ENCODE peak calls at places on chromosome X, in ten cellular contexts. H, G, W, J, S, N, B, Q, A and D are unnamed samples.
A peak's percentile ranks its signal among the peaks of the same experiment; 100 is the strongest.

GRCh38 chrX:114626323-114626722 is 42.4 kb downstream of the HTR2C start:
- DNase-seq in H (no peak), G (no peak), W (no peak), J (no peak), S (no peak), N (no peak), B (peak; percentile 7), Q (no peak), A (no peak), D (no peak)

GRCh38 chrX:44447214-44447613 is 95.4 kb downstream of the FUNDC1 start:
- DNase-seq in H (no peak), G (no peak), W (no peak), J (no peak), S (no peak), N (no peak), B (no peak), Q (no peak), A (no peak), D (no peak)

GRCh38 chrX:113558576-113558975 is 717.9 kb upstream of the AMOT start:
- DNase-seq in H (no peak), G (no peak), W (no peak), J (no peak), S (no peak), N (no peak), B (no peak), Q (no peak), A (no peak), D (no peak)

GRCh38 chrX:65241059-65241721 is 264.9 kb upstream of the ZC4H2 start:
- DNase-seq in H (no peak), G (no peak), W (no peak), J (no peak), S (no peak), N (no peak), B (peak; percentile 54), Q (no peak), A (no peak), D (no peak)

GRCh38 chrX:111244238-111244750 is 26.0 kb downstream of the CAPN6 start:
- DNase-seq in H (no peak), G (no peak), W (no peak), J (peak; percentile 1), S (no peak), N (peak; percentile 3), B (no peak), Q (no peak), A (no peak), D (no peak)

GRCh38 chrX:149841929-149842328 is 39.1 kb upstream of the MAGEA8 start:
- DNase-seq in H (no peak), G (no peak), W (no peak), J (no peak), S (no peak), N (no peak), B (no peak), Q (no peak), A (no peak), D (no peak)

GRCh38 chrX:16433021-16433420 is 216.9 kb upstream of the S100G start:
- DNase-seq in H (no peak), G (no peak), W (no peak), J (no peak), S (no peak), N (no peak), B (no peak), Q (no peak), A (no peak), D (no peak)

GRCh38 chrX:95318882-95319281 is 1365.8 kb upstream of the DIAPH2 start:
- DNase-seq in H (no peak), G (no peak), W (no peak), J (peak; percentile 1), S (no peak), N (no peak), B (peak; percentile 5), Q (no peak), A (no peak), D (no peak)

GRCh38 chrX:38175140-38175539 is 45.5 kb downstream of the SRPX start:
- DNase-seq in H (no peak), G (peak; percentile 45), W (no peak), J (peak; percentile 37), S (peak; percentile 5), N (peak; percentile 24), B (peak; percentile 57), Q (no peak), A (peak; percentile 57), D (no peak)

GRCh38 chrX:776529-777230 is 146.1 kb downstream of the SHOX start:
- DNase-seq in H (no peak), G (no peak), W (no peak), J (no peak), S (no peak), N (peak; percentile 57), B (no peak), Q (no peak), A (no peak), D (no peak)

GRCh38 chrX:774536-774935 is 143.9 kb downstream of the SHOX start:
- DNase-seq in H (no peak), G (no peak), W (no peak), J (no peak), S (no peak), N (no peak), B (no peak), Q (no peak), A (no peak), D (no peak)

GRCh38 chrX:776061-776460 is 145.5 kb downstream of the SHOX start:
- DNase-seq in H (no peak), G (no peak), W (no peak), J (no peak), S (no peak), N (no peak), B (no peak), Q (no peak), A (no peak), D (no peak)

GRCh38 chrX:771536-771935 is 140.9 kb downstream of the SHOX start:
- DNase-seq in H (no peak), G (no peak), W (no peak), J (no peak), S (no peak), N (no peak), B (no peak), Q (no peak), A (no peak), D (no peak)

GRCh38 chrX:773292-774025 is 142.9 kb downstream of the SHOX start:
- DNase-seq in H (no peak), G (no peak), W (no peak), J (no peak), S (no peak), N (no peak), B (no peak), Q (no peak), A (no peak), D (no peak)
- TF ChIP-seq CTCF in H (no peak), G (no peak), W (no peak), J (no peak), S (no peak), N (no peak), B (no peak), Q (no peak), A (no peak), D (no peak)

DNA sequence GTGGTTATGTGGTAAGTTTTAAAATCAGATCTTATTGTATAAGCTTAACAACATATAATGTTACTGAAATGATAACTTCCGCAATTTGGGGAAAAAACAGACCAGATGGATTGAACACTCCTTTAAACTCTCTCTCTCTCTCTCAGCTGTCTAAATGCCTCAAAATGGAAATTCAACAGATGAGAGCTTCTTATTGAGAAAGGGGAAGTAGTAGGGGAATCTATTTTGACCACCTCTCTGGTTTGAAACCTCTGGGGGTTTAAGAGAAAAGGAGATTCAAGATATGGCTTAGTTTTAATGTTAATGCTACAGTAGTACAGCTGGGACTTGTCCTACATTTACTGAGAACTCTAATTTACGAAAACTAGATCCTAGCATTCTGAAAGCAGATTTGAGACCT is 40.3 kb downstream of the DMD start:
- DNase-seq in H (no peak), G (no peak), W (no peak), J (peak; percentile 87), S (no peak), N (no peak), B (no peak), Q (no peak), A (no peak), D (no peak)
- H3K4me1 ChIP-seq in H (no peaks in the 10 kb centered on the region), G (no peaks in the 10 kb centered on the region), W (no peaks in the 10 kb centered on the region), J (peaks cover 57% of the 10 kb centered on the region), S (no peaks in the 10 kb centered on the region), N (no peaks in the 10 kb centered on the region), B (no peaks in the 10 kb centered on the region), Q (no peaks in the 10 kb centered on the region), A (no peaks in the 10 kb centered on the region), D (no peaks in the 10 kb centered on the region)

DNA sequence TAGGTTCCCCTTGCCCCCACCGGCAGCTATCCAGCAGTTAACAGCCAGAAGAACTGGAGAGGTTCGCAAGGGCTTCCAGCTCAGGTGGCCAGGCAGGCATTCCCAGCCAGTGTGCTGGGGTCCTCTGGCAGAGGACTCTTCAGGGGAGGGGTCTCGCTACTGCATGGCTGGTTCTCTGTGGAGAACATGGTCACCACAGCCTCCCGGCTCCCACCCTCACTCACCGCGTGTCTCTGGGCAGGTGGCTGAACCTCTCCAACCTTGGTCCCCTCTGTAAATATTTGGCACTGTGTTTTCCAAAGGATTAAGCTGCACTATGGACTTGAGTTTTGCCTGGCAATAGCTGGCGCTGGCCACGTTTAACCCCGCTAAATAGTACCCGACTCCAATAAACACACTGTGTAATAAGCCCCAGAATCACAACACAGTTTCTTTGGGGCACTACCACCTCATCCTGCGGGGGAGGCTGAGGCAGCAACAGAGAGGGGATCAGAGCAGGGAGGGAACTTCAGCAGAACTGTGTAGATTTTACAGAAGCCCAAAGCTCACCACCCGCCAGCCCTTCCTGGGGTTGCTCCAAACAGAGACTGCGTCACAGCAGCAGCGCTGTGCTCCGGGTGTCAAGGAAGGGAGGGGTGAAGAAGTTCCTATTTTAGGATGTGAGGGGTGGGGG is 15.2 kb downstream of the BCOR start:
- DNase-seq in H (no peak), G (no peak), W (no peak), J (no peak), S (no peak), N (no peak), B (no peak), Q (no peak), A (peak; percentile 75), D (no peak)
- H3K4me3 ChIP-seq in H (peak overlapping the region; percentile 47), G (no peak overlapping the region), W (no peak overlapping the region), J (no peak overlapping the region), S (no peak overlapping the region), N (no peak overlapping the region), B (no peak overlapping the region), Q (no peak overlapping the region), A (peak overlapping the region; percentile 0), D (peak overlapping the region; percentile 62)

GRCh38 chrX:53282313-53282712 is 929 bp upstream of the IQSEC2 start:
- DNase-seq in H (no peak), G (no peak), W (peak; percentile 43), J (no peak), S (no peak), N (no peak), B (no peak), Q (no peak), A (no peak), D (no peak)

GRCh38 chrX:53280316-53280702 is 1.1 kb downstream of the IQSEC2 start:
- DNase-seq in H (no peak), G (no peak), W (no peak), J (no peak), S (no peak), N (no peak), B (no peak), Q (no peak), A (no peak), D (no peak)

GRCh38 chrX:53281321-53281822 is at the start of gene IQSEC2:
- DNase-seq in H (peak; percentile 96), G (peak; percentile 85), W (peak; percentile 89), J (no peak), S (peak; percentile 76), N (peak; percentile 48), B (peak; percentile 20), Q (peak; percentile 87), A (peak; percentile 70), D (peak; percentile 88)

GRCh38 chrX:53280703-53281320 is 572 bp downstream of the IQSEC2 start:
- DNase-seq in H (peak; percentile 89), G (peak; percentile 58), W (peak; percentile 82), J (no peak), S (no peak), N (no peak), B (no peak), Q (no peak), A (no peak), D (peak; percentile 83)

GRCh38 chrX:53279296-53280237 is 1.8 kb downstream of the IQSEC2 start:
- DNase-seq in H (peak; percentile 46), G (no peak), W (no peak), J (no peak), S (no peak), N (no peak), B (no peak), Q (no peak), A (no peak), D (no peak)
- TF ChIP-seq CTCF in H (no peak), G (no peak), W (no peak), J (no peak), S (no peak), N (peak; percentile 28), B (no peak), Q (no peak), A (no peak), D (no peak)